ENCODE peak calls at places on chromosomes 7 and 10, in five cellular contexts. O, X, A, T and R are unnamed samples.

GRCh38 chr10:2610946-2611345 is 456.4 kb upstream of the PFKP start:
- DNase-seq in X (no peak), A (no peak), T (no peak), O (no peak), R (no peak)

GRCh38 chr7:23458044-23458443 is 12.2 kb downstream of the IGF2BP3 start:
- DNase-seq in O (no peak), X (no peak), A (no peak), T (no peak), R (no peak)

GRCh38 chr10:86553639-86554038 is 32.0 kb upstream of the WAPL start:
- DNase-seq in T (no peak), A (no peak), X (no peak), O (no peak), R (no peak)

GRCh38 chr10:25280076-25280475 is 105.3 kb downstream of the GPR158 start:
- DNase-seq in X (no peak), O (no peak), T (no peak), A (no peak), R (no peak)

GRCh38 chr7:1460757-1461639 is 1.7 kb upstream of the MICALL2 start:
- DNase-seq in O (no peak), A (peak; percentile 90), T (no peak), X (peak; percentile 97), R (no peak)

GRCh38 chr7:43700646-43701501 is 28.4 kb downstream of the COA1 start:
- DNase-seq in X (no peak), O (no peak), T (no peak), A (no peak), R (no peak)

GRCh38 chr10:5565671-5566581 is 41.2 kb downstream of the CALML3 start:
- DNase-seq in T (no peak), X (no peak), O (no peak), A (no peak), R (no peak)

GRCh38 chr7:39624202-39624807 is 933 bp downstream of the RALA start:
- DNase-seq in X (no peak), O (no peak), T (peak; percentile 5), A (peak; percentile 47), R (no peak)

GRCh38 chr7:1056785-1057410 is 12.6 kb downstream of the GPR146 start:
- DNase-seq in T (no peak), O (no peak), A (no peak), X (no peak), R (no peak)

GRCh38 chr10:22791655-22792054 is 77.3 kb upstream of the PIP4K2A start:
- DNase-seq in T (no peak), O (no peak), A (no peak), X (no peak), R (no peak)
- H3K27ac ChIP-seq in T (no peak overlapping the region), O (no peak overlapping the region), A (no peak overlapping the region), X (no peak overlapping the region), R (no peak overlapping the region)

GRCh38 chr10:97538401-97538800 is 34.2 kb upstream of the ANKRD2 start:
- DNase-seq in O (no peak), X (no peak), T (no peak), A (no peak), R (no peak)

GRCh38 chr10:97540669-97541500 is 31.7 kb upstream of the ANKRD2 start:
- DNase-seq in X (no peak), O (no peak), A (no peak), T (no peak), R (no peak)

GRCh38 chr10:97537186-97537869 is 35.3 kb upstream of the ANKRD2 start:
- DNase-seq in A (no peak), O (no peak), T (no peak), X (no peak), R (no peak)

GRCh38 chr10:97539523-97540200 is 32.9 kb upstream of the ANKRD2 start:
- DNase-seq in T (no peak), O (no peak), X (no peak), A (no peak), R (no peak)

DNA sequence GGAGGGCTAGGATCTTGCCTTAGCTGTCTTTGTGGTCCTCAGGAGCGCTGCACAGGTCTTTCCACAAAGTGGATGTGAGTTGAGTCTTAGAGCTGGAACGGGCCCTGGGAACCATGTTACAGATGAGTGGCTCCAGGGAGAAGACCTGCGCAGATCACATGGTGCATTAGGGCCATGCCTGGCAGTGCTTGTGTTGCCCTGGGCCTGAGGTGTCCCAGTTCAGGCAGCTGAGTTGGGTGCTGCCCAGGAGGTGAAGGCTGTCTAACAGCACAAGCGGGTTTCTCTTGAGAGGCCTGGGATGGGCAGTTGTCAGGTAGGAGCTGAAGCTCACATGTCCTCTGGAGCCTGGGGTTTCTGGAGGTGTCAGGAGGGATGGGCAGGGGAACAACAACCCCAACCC is 33.7 kb upstream of the ANKRD2 start:
- DNase-seq in O (no peak), A (no peak), T (no peak), X (no peak), R (no peak)
- H3K27ac ChIP-seq in O (no peak overlapping the region), A (no peak overlapping the region), T (no peak overlapping the region), X (no peak overlapping the region), R (no peak overlapping the region)

GRCh38 chr10:60171436-60172013 is 218.2 kb downstream of the ANK3 start:
- DNase-seq in A (no peak), T (no peak), X (no peak), O (no peak), R (no peak)

GRCh38 chr10:60170250-60170649 is 219.4 kb downstream of the ANK3 start:
- DNase-seq in X (no peak), O (no peak), T (no peak), A (no peak), R (no peak)

GRCh38 chr10:60176900-60177299 is 212.8 kb downstream of the ANK3 start:
- DNase-seq in X (no peak), T (no peak), A (no peak), O (no peak), R (no peak)

GRCh38 chr10:60172363-60172990 is 217.2 kb downstream of the ANK3 start:
- DNase-seq in X (no peak), O (no peak), T (no peak), A (no peak), R (no peak)

DNA sequence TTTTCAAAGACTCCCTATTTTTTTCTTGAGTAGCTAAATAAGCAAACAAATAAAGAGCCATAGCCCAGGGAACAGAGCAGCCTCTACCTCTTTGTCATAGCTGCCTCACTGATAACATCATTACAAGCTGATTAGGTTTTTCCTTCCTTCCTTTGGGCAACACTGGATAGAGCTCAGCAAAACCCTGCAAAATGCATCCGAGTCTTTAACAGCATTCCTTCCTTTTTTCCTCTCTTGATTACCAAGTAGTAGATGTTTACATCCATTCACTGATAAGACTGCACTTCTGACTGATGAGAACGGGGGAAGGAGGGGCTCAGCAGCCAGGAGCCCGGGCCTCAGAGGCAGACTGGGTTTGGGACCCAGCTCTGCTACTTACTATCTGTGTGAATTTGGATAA is 214.3 kb downstream of the ANK3 start:
- DNase-seq in O (no peak), T (no peak), A (no peak), X (no peak), R (no peak)
- H3K27ac ChIP-seq in O (no peak overlapping the region), T (no peak overlapping the region), A (no peak overlapping the region), X (no peak overlapping the region), R (no peak overlapping the region)

DNA sequence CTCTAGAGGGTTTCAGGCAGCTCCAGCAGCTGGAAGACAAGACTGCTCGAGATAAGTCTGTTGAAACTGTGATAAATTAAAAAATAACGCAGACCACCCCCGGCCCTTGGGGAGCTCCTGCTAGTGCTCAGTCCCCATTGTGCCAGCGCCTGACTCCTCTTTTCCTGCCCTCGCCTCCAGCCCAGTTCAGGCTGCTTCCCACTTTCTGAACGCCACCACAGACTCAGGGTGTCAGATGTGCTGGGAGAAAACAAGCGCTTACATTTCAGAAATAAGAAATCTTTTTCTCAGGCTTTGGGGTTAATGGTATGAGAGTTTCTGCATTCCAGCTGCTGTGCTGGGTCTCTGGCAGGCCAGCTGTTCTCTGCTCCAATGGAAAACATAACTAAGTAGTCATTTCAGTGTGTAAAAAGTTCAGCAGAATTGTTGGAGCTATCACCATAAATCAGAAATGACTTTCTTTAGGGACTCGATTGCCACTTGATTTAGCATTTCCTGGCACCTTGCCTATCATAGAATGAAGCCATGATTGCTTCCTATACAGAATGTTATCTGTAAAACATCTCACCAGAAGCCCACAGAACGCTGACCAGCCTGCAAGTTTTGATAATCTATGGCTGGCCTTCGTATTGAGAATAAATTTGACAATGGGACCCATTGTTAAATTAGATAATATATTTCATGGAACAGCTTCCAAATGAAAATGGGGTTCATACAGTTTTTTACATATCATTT is 257.0 kb upstream of the ZNF32 start:
- DNase-seq in O (no peak), A (no peak), T (no peak), X (no peak), R (no peak)
- H3K27ac ChIP-seq in O (no peak overlapping the region), A (no peak overlapping the region), T (no peak overlapping the region), X (no peak overlapping the region), R (no peak overlapping the region)

GRCh38 chr10:112775347-112775746 is 174.7 kb upstream of the TCF7L2 start:
- DNase-seq in X (no peak), A (no peak), O (no peak), T (no peak), R (no peak)

GRCh38 chr10:112773783-112774182 is 176.3 kb upstream of the TCF7L2 start:
- DNase-seq in X (no peak), A (no peak), T (no peak), O (no peak), R (no peak)

GRCh38 chr10:112774808-112775207 is 175.2 kb upstream of the TCF7L2 start:
- DNase-seq in T (no peak), O (no peak), X (no peak), A (no peak), R (no peak)

GRCh38 chr10:112775892-112776679 is 174.0 kb upstream of the TCF7L2 start:
- DNase-seq in T (no peak), O (no peak), X (no peak), A (no peak), R (no peak)

GRCh38 chr10:112774210-112774609 is 175.8 kb upstream of the TCF7L2 start:
- DNase-seq in T (no peak), X (no peak), O (no peak), A (no peak), R (no peak)
- H3K27ac ChIP-seq in T (no peak overlapping the region), X (no peak overlapping the region), O (no peak overlapping the region), A (no peak overlapping the region), R (no peak overlapping the region)

DNA sequence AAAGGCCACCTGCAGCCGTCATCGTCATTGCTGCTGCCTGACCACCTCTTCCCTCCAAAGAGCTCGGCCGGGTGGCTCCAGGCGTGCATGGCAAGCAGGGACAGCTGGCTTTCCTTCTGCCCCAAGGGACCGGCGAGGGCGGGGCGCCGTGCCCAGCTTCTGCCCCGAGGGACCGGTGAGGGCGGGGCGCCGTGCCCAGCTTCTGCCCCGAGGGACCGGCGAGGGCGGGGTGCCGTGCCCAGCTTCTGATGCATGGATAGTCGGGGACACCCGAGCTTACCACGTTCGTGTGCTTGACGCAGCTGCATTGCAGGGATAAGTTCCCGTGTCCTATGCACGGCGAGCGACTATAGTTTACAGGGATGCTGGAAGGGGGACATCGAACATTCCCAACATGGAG is 27.0 kb downstream of the CFAP46 start:
- DNase-seq in A (no peak), X (no peak), T (no peak), O (no peak), R (no peak)
- H3K27ac ChIP-seq in A (no peak overlapping the region), X (no peak overlapping the region), T (no peak overlapping the region), O (no peak overlapping the region), R (no peak overlapping the region)